ENCODE peak calls at places on chromosomes 5 and 9, in four cellular contexts. T is A549, P is K562, S is HepG2. V is an unnamed sample.

GRCh38 chr9:120558454-120558853 is 21.5 kb downstream of the CDK5RAP2 start:
- DNase-seq in T (no peak), P (no peak), S (no peak), V (no peak)

GRCh38 chr5:134874831-134875655 is 872 bp downstream of the TXNDC15 start:
- DNase-seq in P (peak), S (peak), T (peak), V (no peak)

GRCh38 chr9:107249131-107249533 is 33.9 kb upstream of the RAD23B start:
- DNase-seq in P (no peak), T (peak), S (peak), V (peak)

GRCh38 chr5:14977058-14977640 is 105.6 kb upstream of the ANKH start:
- DNase-seq in P (no peak), S (peak), T (no peak), V (no peak)

GRCh38 chr9:738209-738915 is 103.1 kb upstream of the DMRT1 start:
- DNase-seq in S (no peak), P (no peak), T (peak), V (no peak)

GRCh38 chr9:137303031-137303892 is 1.2 kb upstream of the NRARP start:
- DNase-seq in S (no peak), P (no peak), T (no peak), V (no peak)

GRCh38 chr9:112535364-112535763 is 48.7 kb downstream of the KIAA1958 start:
- DNase-seq in S (no peak), P (no peak), T (no peak), V (no peak)

GRCh38 chr5:67010684-67011409 is 185.8 kb downstream of the CD180 start:
- DNase-seq in S (no peak), T (no peak), P (no peak), V (no peak)

GRCh38 chr9:127449332-127449966 is 1.8 kb downstream of the RPL12 start:
- DNase-seq in T (no peak), S (no peak), P (peak), V (no peak)

GRCh38 chr5:135565691-135566421 is 12.9 kb downstream of the CXCL14 start:
- DNase-seq in P (peak), T (peak), S (peak), V (peak)

GRCh38 chr9:3956081-3956701 is 343.7 kb downstream of the GLIS3 start:
- DNase-seq in P (no peak), T (no peak), S (no peak), V (no peak)

GRCh38 chr5:1203968-1204692 is 2.7 kb downstream of the SLC6A19 start:
- DNase-seq in S (no peak), P (no peak), T (no peak), V (peak)

GRCh38 chr9:114054191-114054690 is 23.9 kb downstream of the AMBP start:
- DNase-seq in S (no peak), T (no peak), P (no peak), V (no peak)

GRCh38 chr9:94085062-94085639 is 887 bp downstream of the PTPDC1 start:
- DNase-seq in P (peak), T (no peak), S (peak), V (peak)

GRCh38 chr9:34254141-34254913 is 74.7 kb downstream of the KIF24 start:
- DNase-seq in P (no peak), S (no peak), T (peak), V (no peak)

GRCh38 chr9:76459691-76460635 is 981 bp downstream of the GCNT1 start:
- DNase-seq in S (peak), P (peak), T (peak), V (peak)

GRCh38 chr9:95409650-95410426 is 92.3 kb upstream of the FANCC start:
- DNase-seq in S (peak), P (peak), T (peak), V (no peak)

GRCh38 chr9:117464941-117465616 is 50.2 kb upstream of the ASTN2 start:
- DNase-seq in S (no peak), P (no peak), T (no peak), V (no peak)

GRCh38 chr9:117782931-117783788 is 79.0 kb downstream of the TLR4 start:
- DNase-seq in P (peak), T (peak), S (peak), V (peak)

GRCh38 chr9:27945386-27945785 is 372.1 kb upstream of the C9orf72 start:
- DNase-seq in P (no peak), S (no peak), T (no peak), V (no peak)

GRCh38 chr5:89273289-89273688 is 390.3 kb upstream of the MEF2C start:
- DNase-seq in T (no peak), P (peak), S (no peak), V (no peak)

GRCh38 chr9:130867556-130867955 is 29.1 kb downstream of the QRFP start:
- DNase-seq in P (no peak), T (no peak), S (no peak), V (no peak)

GRCh38 chr5:90657788-90658187 is 99.2 kb downstream of the ADGRV1 start:
- DNase-seq in P (peak), S (no peak), T (no peak), V (no peak)

GRCh38 chr9:114638441-114638840 is 19.2 kb downstream of the TEX53 start:
- DNase-seq in S (no peak), T (no peak), P (no peak), V (no peak)

GRCh38 chr9:81531511-81531910 is 157.8 kb downstream of the TLE1 start:
- DNase-seq in S (no peak), P (no peak), T (no peak), V (no peak)

GRCh38 chr5:65837139-65837538 is 89.2 kb upstream of the ERBIN start:
- DNase-seq in T (peak), S (no peak), P (no peak), V (no peak)

GRCh38 chr9:123724211-123724831 is 205.6 kb downstream of the DENND1A start:
- DNase-seq in P (no peak), S (no peak), T (peak), V (no peak)

GRCh38 chr5:168943999-168944398 is 356.9 kb downstream of the SLIT3 start:
- DNase-seq in P (no peak), S (no peak), T (no peak), V (no peak)

GRCh38 chr5:168948746-168949145 is 352.2 kb downstream of the SLIT3 start:
- DNase-seq in T (peak), S (no peak), P (no peak), V (no peak)

GRCh38 chr5:168950241-168950951 is 350.5 kb downstream of the SLIT3 start:
- DNase-seq in P (no peak), T (no peak), S (no peak), V (no peak)

GRCh38 chr5:168946363-168946762 is 354.6 kb downstream of the SLIT3 start:
- DNase-seq in T (no peak), P (no peak), S (no peak), V (peak)

DNA sequence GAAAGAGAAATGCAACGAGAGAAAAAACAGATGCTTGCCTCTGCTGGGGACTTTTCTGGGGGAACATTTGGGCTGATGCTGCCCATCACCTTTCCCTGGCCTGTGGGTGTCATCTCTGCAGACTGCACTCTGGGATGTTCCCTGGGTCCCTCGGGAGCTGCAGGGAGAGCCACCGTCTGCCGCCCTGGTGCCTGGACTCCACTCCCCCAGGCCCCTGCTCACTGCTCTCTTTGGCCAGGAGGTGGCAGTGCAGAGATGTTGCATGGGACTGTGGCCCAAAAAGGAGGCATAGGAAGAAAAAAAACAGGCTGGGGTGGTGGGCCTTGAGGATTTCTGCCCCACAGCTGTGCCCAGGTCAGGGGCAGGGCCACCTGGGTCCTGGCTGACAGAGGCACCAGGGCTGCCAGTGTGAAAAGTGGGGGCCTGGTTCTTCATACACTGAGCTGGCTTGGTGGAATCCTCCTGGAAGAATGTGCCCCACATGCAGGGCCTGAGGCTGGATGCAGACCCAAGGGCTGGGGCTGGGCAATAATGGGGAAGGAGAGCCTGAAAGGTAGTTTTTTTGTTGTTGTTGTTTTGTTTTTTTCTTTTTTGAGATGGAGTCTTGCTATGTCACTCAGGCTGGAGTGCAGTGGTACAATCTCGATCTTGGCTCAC is 353.6 kb downstream of the SLIT3 start:
- DNase-seq in T (peak), P (peak), S (peak), V (peak)
- TF ChIP-seq NR3C1 in T (no peak), P (no peak), S (no peak), V (no peak)

GRCh38 chr5:79378510-79379186 is 135.3 kb downstream of the HOMER1 start:
- DNase-seq in P (no peak), S (no peak), T (no peak), V (no peak)
- TF ChIP-seq NR3C1 in P (no peak), S (no peak), T (no peak), V (no peak)

GRCh38 chr9:129811967-129812363 is 9.0 kb downstream of the TOR1B start:
- DNase-seq in T (no peak), P (no peak), S (no peak), V (no peak)
- TF ChIP-seq NR3C1 in T (no peak), P (no peak), S (no peak), V (no peak)

GRCh38 chr5:179867079-179867465 is 8.5 kb upstream of the MRNIP start:
- DNase-seq in P (no peak), S (no peak), T (no peak), V (no peak)

GRCh38 chr5:179869101-179869500 is 10.5 kb upstream of the MRNIP start:
- DNase-seq in P (no peak), T (no peak), S (no peak), V (no peak)

GRCh38 chr5:179868541-179868940 is 9.9 kb upstream of the MRNIP start:
- DNase-seq in T (no peak), P (no peak), S (no peak), V (no peak)

GRCh38 chr5:179866241-179867078 is 7.8 kb upstream of the MRNIP start:
- DNase-seq in S (no peak), T (peak), P (no peak), V (no peak)

DNA sequence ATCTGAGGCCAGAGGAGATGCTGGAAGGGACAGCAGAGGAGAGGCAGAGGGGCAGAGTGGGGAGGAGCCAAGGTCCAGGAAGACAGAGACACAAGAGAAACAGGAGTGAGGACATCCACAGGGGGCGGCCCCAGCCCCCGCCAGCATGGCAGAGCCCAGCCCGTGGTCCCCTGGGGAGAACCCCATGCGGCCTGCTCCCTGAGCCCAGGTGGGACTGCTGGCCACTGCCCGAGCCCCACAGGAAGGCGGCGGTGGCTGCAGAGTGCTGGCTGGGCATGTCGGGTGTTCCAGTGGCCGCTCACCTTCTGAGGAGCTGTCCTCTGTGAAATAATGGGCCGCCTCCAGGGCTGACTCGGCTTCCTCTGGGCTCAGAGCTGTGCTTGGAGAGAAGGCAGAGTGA is 8.9 kb upstream of the MRNIP start:
- DNase-seq in P (no peak), T (no peak), S (no peak), V (no peak)
- TF ChIP-seq NR3C1 in P (no peak), T (no peak), S (no peak), V (no peak)

DNA sequence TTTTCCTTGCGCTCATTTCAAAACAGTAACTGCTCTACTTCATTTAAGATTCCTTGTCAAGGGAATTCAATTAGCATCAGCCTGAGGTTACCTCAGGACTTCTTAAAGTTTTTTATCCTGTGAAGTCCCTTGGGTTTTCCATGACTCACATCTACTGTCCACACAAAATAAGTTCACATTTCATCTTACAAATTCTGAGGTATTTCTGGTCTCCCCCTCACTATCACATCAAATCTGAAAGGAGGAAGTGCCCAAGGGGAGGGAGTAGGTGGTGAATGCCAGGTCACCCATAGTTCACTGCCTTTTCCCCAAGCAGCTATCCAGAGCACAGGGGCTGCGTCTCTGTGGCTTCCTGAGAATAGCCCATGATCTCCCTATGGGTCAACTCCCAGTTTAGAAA is 227.1 kb upstream of the NREP start:
- DNase-seq in P (no peak), S (no peak), T (peak), V (no peak)
- TF ChIP-seq NR3C1 in P (no peak), S (no peak), T (no peak), V (no peak)

GRCh38 chr5:150318613-150319483 is 16.1 kb upstream of the ARSI start:
- DNase-seq in P (peak), S (no peak), T (no peak), V (no peak)
- TF ChIP-seq NR3C1 in P (no peak), S (no peak), T (no peak), V (no peak)

V was measured in WTC11.